ENCODE peak calls at places on chromosomes 1 and 21, in seven cellular contexts. One of them, this sample, is unnamed.

GRCh38 chr1:44672254-44672955 is 1.9 kb downstream of the TMEM53 start:
- DNase-seq in IMR-90: peak
- DNase-seq in mesendoderm: peak
- DNase-seq in A549: no peak
- DNase-seq in fibroblast of lung: peak
- DNase-seq in HCT116: no peak
- DNase-seq in H9: peak
- DNase-seq in this sample: peak

GRCh38 chr21:44730951-44731579 is 19.7 kb upstream of the TSPEAR start:
- DNase-seq in A549: no peak
- DNase-seq in mesendoderm: no peak
- DNase-seq in HCT116: no peak
- DNase-seq in IMR-90: no peak
- DNase-seq in fibroblast of lung: no peak
- DNase-seq in H9: no peak
- DNase-seq in this sample: no peak

GRCh38 chr1:4004635-4005430 is 104.8 kb upstream of the C1orf174 start:
- DNase-seq in fibroblast of lung: no peak
- DNase-seq in A549: no peak
- DNase-seq in HCT116: no peak
- DNase-seq in H9: peak
- DNase-seq in IMR-90: no peak
- DNase-seq in mesendoderm: no peak
- DNase-seq in this sample: no peak

GRCh38 chr1:43683560-43683959 is 23.8 kb upstream of the ST3GAL3 start:
- DNase-seq in fibroblast of lung: no peak
- DNase-seq in IMR-90: no peak
- DNase-seq in HCT116: no peak
- DNase-seq in mesendoderm: no peak
- DNase-seq in A549: no peak
- DNase-seq in H9: no peak
- DNase-seq in this sample: no peak

GRCh38 chr1:89311757-89312156 is 39.1 kb upstream of the GBP5 start:
- DNase-seq in fibroblast of lung: no peak
- DNase-seq in H9: no peak
- DNase-seq in A549: no peak
- DNase-seq in HCT116: no peak
- DNase-seq in mesendoderm: no peak
- DNase-seq in IMR-90: no peak
- DNase-seq in this sample: no peak

GRCh38 chr1:109198043-109198695 is 15.5 kb upstream of the SARS1 start:
- DNase-seq in H9: no peak
- DNase-seq in IMR-90: peak
- DNase-seq in mesendoderm: no peak
- DNase-seq in fibroblast of lung: peak
- DNase-seq in A549: peak
- DNase-seq in HCT116: no peak
- DNase-seq in this sample: peak

GRCh38 chr1:226981386-226981817 is 41.3 kb downstream of the COQ8A start:
- DNase-seq in HCT116: no peak
- DNase-seq in A549: no peak
- DNase-seq in H9: no peak
- DNase-seq in fibroblast of lung: no peak
- DNase-seq in IMR-90: no peak
- DNase-seq in mesendoderm: no peak
- DNase-seq in this sample: no peak

GRCh38 chr1:185912504-185912903 is 178.3 kb downstream of the HMCN1 start:
- DNase-seq in HCT116: no peak
- DNase-seq in IMR-90: no peak
- DNase-seq in H9: peak
- DNase-seq in A549: no peak
- DNase-seq in mesendoderm: peak
- DNase-seq in fibroblast of lung: no peak
- DNase-seq in this sample: no peak

GRCh38 chr21:26766826-26767325 is 78.3 kb downstream of the ADAMTS1 start:
- DNase-seq in HCT116: no peak
- DNase-seq in A549: no peak
- DNase-seq in IMR-90: peak
- DNase-seq in mesendoderm: no peak
- DNase-seq in H9: no peak
- DNase-seq in fibroblast of lung: no peak
- DNase-seq in this sample: peak

GRCh38 chr1:34013958-34014737 is 150.3 kb downstream of the HMGB4 start:
- DNase-seq in H9: peak
- DNase-seq in HCT116: peak
- DNase-seq in IMR-90: no peak
- DNase-seq in fibroblast of lung: no peak
- DNase-seq in mesendoderm: peak
- DNase-seq in A549: no peak
- DNase-seq in this sample: no peak

GRCh38 chr21:38220270-38220737 is 36.5 kb upstream of the KCNJ15 start:
- DNase-seq in A549: no peak
- DNase-seq in HCT116: no peak
- DNase-seq in H9: no peak
- DNase-seq in IMR-90: no peak
- DNase-seq in fibroblast of lung: no peak
- DNase-seq in mesendoderm: peak
- DNase-seq in this sample: no peak

GRCh38 chr21:39373634-39374033 is 24.7 kb upstream of the HMGN1 start:
- DNase-seq in A549: no peak
- DNase-seq in HCT116: no peak
- DNase-seq in IMR-90: peak
- DNase-seq in H9: peak
- DNase-seq in fibroblast of lung: peak
- DNase-seq in mesendoderm: peak
- DNase-seq in this sample: peak

GRCh38 chr1:29162476-29163138 is 19.1 kb downstream of the SRSF4 start:
- DNase-seq in A549: no peak
- DNase-seq in H9: no peak
- DNase-seq in HCT116: no peak
- DNase-seq in mesendoderm: no peak
- DNase-seq in IMR-90: no peak
- DNase-seq in fibroblast of lung: peak
- DNase-seq in this sample: no peak

GRCh38 chr21:45981154-45981606 is 390 bp upstream of the COL6A1 start:
- DNase-seq in A549: peak
- DNase-seq in mesendoderm: peak
- DNase-seq in HCT116: peak
- DNase-seq in IMR-90: peak
- DNase-seq in H9: peak
- DNase-seq in fibroblast of lung: peak
- DNase-seq in this sample: peak

GRCh38 chr1:153346067-153346723 is 2.4 kb downstream of the PGLYRP4 start:
- DNase-seq in H9: no peak
- DNase-seq in IMR-90: no peak
- DNase-seq in mesendoderm: no peak
- DNase-seq in fibroblast of lung: no peak
- DNase-seq in A549: no peak
- DNase-seq in HCT116: no peak
- DNase-seq in this sample: no peak

GRCh38 chr1:66468712-66469111 is 65.2 kb upstream of the SGIP1 start:
- DNase-seq in A549: no peak
- DNase-seq in HCT116: no peak
- DNase-seq in mesendoderm: no peak
- DNase-seq in IMR-90: no peak
- DNase-seq in fibroblast of lung: no peak
- DNase-seq in H9: no peak
- DNase-seq in this sample: no peak

GRCh38 chr1:184222561-184223157 is 164.2 kb upstream of the C1orf21 start:
- DNase-seq in IMR-90: peak
- DNase-seq in fibroblast of lung: peak
- DNase-seq in mesendoderm: peak
- DNase-seq in HCT116: peak
- DNase-seq in A549: peak
- DNase-seq in H9: peak
- DNase-seq in this sample: peak

GRCh38 chr1:173202430-173203145 is 4.5 kb downstream of the TNFSF4 start:
- DNase-seq in IMR-90: peak
- DNase-seq in fibroblast of lung: peak
- DNase-seq in A549: peak
- DNase-seq in H9: peak
- DNase-seq in HCT116: peak
- DNase-seq in mesendoderm: peak
- DNase-seq in this sample: peak

GRCh38 chr1:206469411-206469932 is 804 bp upstream of the IKBKE start:
- DNase-seq in H9: no peak
- DNase-seq in IMR-90: no peak
- DNase-seq in A549: no peak
- DNase-seq in HCT116: no peak
- DNase-seq in mesendoderm: peak
- DNase-seq in fibroblast of lung: no peak
- DNase-seq in this sample: peak

GRCh38 chr1:101025283-101025679 is 303 bp downstream of the DPH5 start:
- DNase-seq in mesendoderm: no peak
- DNase-seq in fibroblast of lung: peak
- DNase-seq in HCT116: no peak
- DNase-seq in H9: peak
- DNase-seq in A549: no peak
- DNase-seq in IMR-90: peak
- DNase-seq in this sample: no peak

DNA sequence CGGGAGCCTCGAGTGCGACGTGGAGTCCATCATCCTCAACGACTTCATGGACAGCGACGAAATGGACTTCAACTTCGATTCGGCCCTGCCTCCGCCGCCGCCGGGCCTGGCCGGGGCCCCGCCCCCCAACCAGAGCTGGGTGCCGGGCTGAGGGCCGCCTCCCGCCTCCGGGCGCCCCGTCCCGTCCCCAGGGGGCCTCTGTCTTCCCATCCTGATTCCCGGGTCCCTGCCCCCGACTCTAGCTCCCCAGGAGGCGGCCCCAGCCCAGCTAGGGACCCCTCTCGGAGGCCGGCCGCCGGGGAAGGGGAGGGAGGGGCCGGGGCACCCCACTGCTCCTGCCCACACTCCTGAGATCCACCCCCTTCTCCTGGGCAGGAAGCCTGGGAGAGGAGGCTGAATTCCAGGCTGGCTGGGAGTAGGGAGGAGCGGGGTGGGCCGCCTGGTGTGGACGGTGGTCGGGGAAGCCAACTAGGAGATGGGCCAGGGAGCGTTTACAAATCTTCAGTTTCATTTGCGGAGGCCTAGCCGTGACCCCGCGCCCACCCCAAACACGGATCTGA is 21.4 kb downstream of the FOXO6 start:
- DNase-seq in A549: peak
- DNase-seq in HCT116: peak
- DNase-seq in IMR-90: no peak
- DNase-seq in fibroblast of lung: peak
- DNase-seq in mesendoderm: peak
- DNase-seq in H9: peak
- DNase-seq in this sample: no peak
- H3K4me2 ChIP-seq in A549: peak
- H3K4me2 ChIP-seq in HCT116: peak
- H3K4me2 ChIP-seq in IMR-90: peak
- H3K4me2 ChIP-seq in fibroblast of lung: no peak
- H3K4me2 ChIP-seq in mesendoderm: peak
- H3K4me2 ChIP-seq in H9: peak
- H3K4me2 ChIP-seq in this sample: peak

DNA sequence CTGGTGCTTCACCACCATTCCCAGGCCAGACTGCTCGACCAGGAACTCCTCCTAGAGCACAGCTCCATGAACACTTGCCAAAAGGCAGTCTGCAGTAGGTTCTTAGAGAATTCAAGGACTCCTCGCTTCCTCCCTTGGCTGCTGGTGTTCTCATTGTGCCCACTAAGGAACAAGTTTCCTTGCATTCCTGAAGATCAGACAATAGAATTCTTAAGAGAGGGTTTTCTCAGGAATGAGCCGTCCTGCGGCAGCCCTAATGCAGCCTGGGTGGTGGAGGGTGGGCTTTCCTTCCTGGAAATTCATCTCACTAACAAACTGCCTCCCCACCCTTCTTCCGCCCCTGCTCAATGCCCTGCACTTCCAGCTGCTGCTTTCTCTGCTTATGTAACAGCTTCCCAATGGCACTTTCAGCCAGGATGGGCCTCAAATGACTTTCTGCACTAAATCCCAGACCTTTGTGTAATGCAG is 288.0 kb downstream of the PLPP3 start:
- DNase-seq in fibroblast of lung: no peak
- DNase-seq in mesendoderm: peak
- DNase-seq in IMR-90: no peak
- DNase-seq in H9: peak
- DNase-seq in A549: no peak
- DNase-seq in HCT116: no peak
- DNase-seq in this sample: peak
- H3K4me2 ChIP-seq in fibroblast of lung: no peak
- H3K4me2 ChIP-seq in mesendoderm: no peak
- H3K4me2 ChIP-seq in IMR-90: no peak
- H3K4me2 ChIP-seq in H9: no peak
- H3K4me2 ChIP-seq in A549: no peak
- H3K4me2 ChIP-seq in HCT116: no peak
- H3K4me2 ChIP-seq in this sample: no peak

DNA sequence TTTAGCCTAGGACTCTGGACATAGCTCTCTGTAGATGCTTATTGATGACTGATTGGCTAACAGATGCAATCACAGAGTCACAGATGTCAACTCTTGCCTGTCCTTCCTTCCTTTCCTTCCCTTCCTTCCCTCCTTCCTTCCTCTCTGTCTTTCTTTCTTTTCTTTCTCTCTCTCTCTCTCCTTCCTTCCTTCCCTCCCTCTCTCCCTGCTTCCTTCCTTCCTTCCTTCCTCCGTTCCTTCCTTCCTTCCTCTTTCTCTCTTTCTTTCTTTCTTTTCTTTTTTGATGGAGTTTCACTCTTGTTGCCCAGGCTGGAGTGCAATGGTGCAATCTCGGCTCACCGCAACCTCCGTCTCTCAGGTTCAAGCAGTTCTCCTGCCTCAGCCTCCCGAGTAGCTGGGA is 106.1 kb downstream of the KIF26B start:
- DNase-seq in IMR-90: no peak
- DNase-seq in HCT116: no peak
- DNase-seq in A549: no peak
- DNase-seq in H9: no peak
- DNase-seq in fibroblast of lung: no peak
- DNase-seq in mesendoderm: no peak
- DNase-seq in this sample: no peak
- H3K4me2 ChIP-seq in IMR-90: no peak
- H3K4me2 ChIP-seq in HCT116: no peak
- H3K4me2 ChIP-seq in A549: no peak
- H3K4me2 ChIP-seq in H9: no peak
- H3K4me2 ChIP-seq in fibroblast of lung: no peak
- H3K4me2 ChIP-seq in mesendoderm: no peak
- H3K4me2 ChIP-seq in this sample: no peak

GRCh38 chr1:167474191-167474641 is 44.1 kb downstream of the CD247 start:
- DNase-seq in H9: no peak
- DNase-seq in IMR-90: no peak
- DNase-seq in HCT116: no peak
- DNase-seq in fibroblast of lung: no peak
- DNase-seq in A549: no peak
- DNase-seq in mesendoderm: no peak
- DNase-seq in this sample: no peak

GRCh38 chr1:167477962-167478361 is 40.4 kb downstream of the CD247 start:
- DNase-seq in H9: no peak
- DNase-seq in IMR-90: no peak
- DNase-seq in mesendoderm: no peak
- DNase-seq in fibroblast of lung: no peak
- DNase-seq in A549: no peak
- DNase-seq in HCT116: no peak
- DNase-seq in this sample: no peak

GRCh38 chr1:167472729-167473529 is 45.4 kb downstream of the CD247 start:
- DNase-seq in IMR-90: no peak
- DNase-seq in mesendoderm: no peak
- DNase-seq in fibroblast of lung: no peak
- DNase-seq in A549: no peak
- DNase-seq in HCT116: no peak
- DNase-seq in H9: no peak
- DNase-seq in this sample: no peak

GRCh38 chr1:167476061-167476460 is 42.3 kb downstream of the CD247 start:
- DNase-seq in HCT116: no peak
- DNase-seq in A549: no peak
- DNase-seq in H9: no peak
- DNase-seq in fibroblast of lung: no peak
- DNase-seq in IMR-90: no peak
- DNase-seq in mesendoderm: no peak
- DNase-seq in this sample: no peak

GRCh38 chr1:167473761-167474160 is 44.6 kb downstream of the CD247 start:
- DNase-seq in IMR-90: no peak
- DNase-seq in fibroblast of lung: no peak
- DNase-seq in A549: no peak
- DNase-seq in H9: no peak
- DNase-seq in mesendoderm: no peak
- DNase-seq in HCT116: no peak
- DNase-seq in this sample: no peak
- H3K4me2 ChIP-seq in IMR-90: no peak
- H3K4me2 ChIP-seq in fibroblast of lung: no peak
- H3K4me2 ChIP-seq in A549: no peak
- H3K4me2 ChIP-seq in H9: no peak
- H3K4me2 ChIP-seq in mesendoderm: no peak
- H3K4me2 ChIP-seq in HCT116: no peak
- H3K4me2 ChIP-seq in this sample: no peak

This sample was measured in trophoblast cell.